ENCODE peak calls at places on chromosomes 3 and 15, in ten cellular contexts. G, C, I, O, E, M, Y, J, Z and H are unnamed samples.

GRCh38 chr3:13466781-13467180 is 13.3 kb upstream of the HDAC11 start:
- DNase-seq in G (no peak), C (no peak), I (no peak), O (no peak), E (no peak), M (no peak), Y (no peak), J (no peak), Z (no peak), H (no peak)

GRCh38 chr3:194637541-194638400 is 4.6 kb upstream of the TMEM44 start:
- DNase-seq in G (no peak), C (no peak), I (no peak), O (no peak), E (peak), M (no peak), Y (no peak), J (no peak), Z (no peak), H (no peak)

GRCh38 chr3:42094992-42095391 is 3.8 kb downstream of the TRAK1 start:
- DNase-seq in G (no peak), C (no peak), I (no peak), O (no peak), E (no peak), M (no peak), Y (no peak), J (no peak), Z (no peak), H (no peak)

GRCh38 chr15:85381850-85382751 is 1.7 kb downstream of the AKAP13 start:
- DNase-seq in G (no peak), C (peak), I (no peak), O (no peak), E (peak), M (no peak), Y (no peak), J (no peak), Z (no peak), H (no peak)

GRCh38 chr3:22536582-22536981 is 666.5 kb upstream of the UBE2E2 start:
- DNase-seq in G (no peak), C (no peak), I (no peak), O (no peak), E (no peak), M (no peak), Y (no peak), J (no peak), Z (no peak), H (no peak)

GRCh38 chr15:96276438-96277210 is 53.9 kb upstream of the NR2F2 start:
- DNase-seq in G (peak), C (no peak), I (no peak), O (no peak), E (no peak), M (no peak), Y (no peak), J (no peak), Z (no peak), H (no peak)

GRCh38 chr15:94910166-94910565 is 678.8 kb downstream of the MCTP2 start:
- DNase-seq in G (no peak), C (no peak), I (no peak), O (no peak), E (no peak), M (peak), Y (no peak), J (no peak), Z (no peak), H (no peak)

GRCh38 chr3:13852638-13853009 is 27.2 kb downstream of the WNT7A start:
- DNase-seq in G (no peak), C (no peak), I (no peak), O (no peak), E (no peak), M (no peak), Y (no peak), J (no peak), Z (no peak), H (no peak)

GRCh38 chr3:63580151-63580550 is 72.3 kb upstream of the SNTN start:
- DNase-seq in G (no peak), C (no peak), I (no peak), O (no peak), E (no peak), M (peak), Y (no peak), J (no peak), Z (no peak), H (no peak)

GRCh38 chr3:101677436-101678286 is 729 bp upstream of the ZBTB11 start:
- DNase-seq in G (no peak), C (peak), I (no peak), O (no peak), E (no peak), M (no peak), Y (no peak), J (no peak), Z (peak), H (no peak)

GRCh38 chr15:70316059-70316600 is 218.4 kb upstream of the TLE3 start:
- DNase-seq in G (no peak), C (no peak), I (no peak), O (no peak), E (no peak), M (no peak), Y (no peak), J (no peak), Z (no peak), H (no peak)

GRCh38 chr3:65829228-65829627 is 209.5 kb downstream of the MAGI1 start:
- DNase-seq in G (no peak), C (no peak), I (no peak), O (no peak), E (no peak), M (no peak), Y (no peak), J (no peak), Z (no peak), H (no peak)

GRCh38 chr3:171672538-171672937 is 137.7 kb downstream of the PLD1 start:
- DNase-seq in G (no peak), C (no peak), I (no peak), O (no peak), E (no peak), M (no peak), Y (no peak), J (no peak), Z (no peak), H (no peak)

GRCh38 chr3:63849175-63849574 is 14.4 kb downstream of the THOC7 start:
- DNase-seq in G (no peak), C (no peak), I (no peak), O (no peak), E (no peak), M (no peak), Y (no peak), J (no peak), Z (no peak), H (no peak)

GRCh38 chr3:142315083-142315482 is 89.7 kb upstream of the GK5 start:
- DNase-seq in G (peak), C (no peak), I (no peak), O (no peak), E (no peak), M (peak), Y (no peak), J (no peak), Z (no peak), H (no peak)

GRCh38 chr3:43583481-43583880 is 38.3 kb downstream of the ANO10 start:
- DNase-seq in G (no peak), C (peak), I (no peak), O (no peak), E (peak), M (no peak), Y (no peak), J (no peak), Z (no peak), H (no peak)

GRCh38 chr3:71063768-71064287 is 519.7 kb downstream of the FOXP1 start:
- DNase-seq in G (peak), C (no peak), I (peak), O (peak), E (peak), M (no peak), Y (peak), J (peak), Z (peak), H (peak)

GRCh38 chr15:58398643-58399042 is 33.1 kb upstream of the LIPC start:
- DNase-seq in G (no peak), C (no peak), I (no peak), O (no peak), E (peak), M (no peak), Y (no peak), J (no peak), Z (no peak), H (no peak)

GRCh38 chr3:132405609-132406299 is 11.5 kb upstream of the DNAJC13 start:
- DNase-seq in G (no peak), C (no peak), I (no peak), O (no peak), E (no peak), M (no peak), Y (no peak), J (no peak), Z (no peak), H (no peak)

GRCh38 chr3:100463002-100463401 is 29.4 kb upstream of the TMEM45A start:
- DNase-seq in G (peak), C (peak), I (no peak), O (no peak), E (peak), M (peak), Y (no peak), J (no peak), Z (no peak), H (peak)

GRCh38 chr15:58444056-58444455 is 12.3 kb downstream of the LIPC start:
- DNase-seq in G (no peak), C (no peak), I (no peak), O (no peak), E (no peak), M (no peak), Y (no peak), J (no peak), Z (no peak), H (no peak)

GRCh38 chr3:25444273-25444672 is 16.2 kb downstream of the RARB start:
- DNase-seq in G (no peak), C (no peak), I (no peak), O (no peak), E (no peak), M (no peak), Y (no peak), J (no peak), Z (no peak), H (no peak)

GRCh38 chr15:38709196-38709595 is 144.6 kb upstream of the RASGRP1 start:
- DNase-seq in G (no peak), C (no peak), I (no peak), O (no peak), E (no peak), M (no peak), Y (no peak), J (no peak), Z (no peak), H (no peak)

GRCh38 chr3:13543251-13543650 is 5.7 kb upstream of the FBLN2 start:
- DNase-seq in G (peak), C (no peak), I (no peak), O (no peak), E (no peak), M (no peak), Y (no peak), J (no peak), Z (no peak), H (no peak)

GRCh38 chr15:57885435-57885834 is 178.9 kb downstream of the POLR2M start:
- DNase-seq in G (no peak), C (no peak), I (no peak), O (no peak), E (no peak), M (no peak), Y (no peak), J (no peak), Z (no peak), H (no peak)

GRCh38 chr15:64024172-64025050 is 21.9 kb downstream of the DAPK2 start:
- DNase-seq in G (no peak), C (peak), I (no peak), O (no peak), E (no peak), M (no peak), Y (no peak), J (no peak), Z (no peak), H (no peak)

GRCh38 chr3:194804796-194805195 is 119.1 kb downstream of the FAM43A start:
- DNase-seq in G (no peak), C (no peak), I (no peak), O (no peak), E (no peak), M (no peak), Y (no peak), J (no peak), Z (no peak), H (no peak)

GRCh38 chr15:99320374-99321215 is 69.3 kb downstream of the LRRC28 start:
- DNase-seq in G (no peak), C (no peak), I (no peak), O (no peak), E (no peak), M (peak), Y (no peak), J (no peak), Z (no peak), H (no peak)

GRCh38 chr3:54914180-54914579 is 13.7 kb downstream of the LRTM1 start:
- DNase-seq in G (no peak), C (no peak), I (no peak), O (no peak), E (no peak), M (no peak), Y (no peak), J (no peak), Z (no peak), H (no peak)

GRCh38 chr3:5330152-5330810 is 142.8 kb downstream of the EDEM1 start:
- DNase-seq in G (peak), C (no peak), I (no peak), O (peak), E (no peak), M (peak), Y (no peak), J (no peak), Z (no peak), H (no peak)

GRCh38 chr3:65583203-65583602 is 455.5 kb downstream of the MAGI1 start:
- DNase-seq in G (peak), C (no peak), I (no peak), O (no peak), E (no peak), M (no peak), Y (no peak), J (no peak), Z (no peak), H (no peak)

GRCh38 chr3:104909721-104910120 is 457.0 kb upstream of the ALCAM start:
- DNase-seq in G (no peak), C (no peak), I (no peak), O (no peak), E (peak), M (no peak), Y (no peak), J (no peak), Z (no peak), H (no peak)

GRCh38 chr3:150376001-150376848 is 31.9 kb upstream of the TSC22D2 start:
- DNase-seq in G (peak), C (no peak), I (no peak), O (no peak), E (no peak), M (no peak), Y (no peak), J (no peak), Z (peak), H (no peak)

GRCh38 chr3:156817931-156818765 is 8.0 kb upstream of the LEKR1 start:
- DNase-seq in G (no peak), C (no peak), I (no peak), O (no peak), E (no peak), M (no peak), Y (no peak), J (no peak), Z (no peak), H (no peak)

GRCh38 chr15:52140646-52141045 is 28.1 kb upstream of the BCL2L10 start:
- DNase-seq in G (no peak), C (no peak), I (no peak), O (no peak), E (no peak), M (no peak), Y (no peak), J (no peak), Z (no peak), H (no peak)

GRCh38 chr3:123082370-123083065 is 15.7 kb downstream of the PDIA5 start:
- DNase-seq in G (no peak), C (no peak), I (no peak), O (no peak), E (no peak), M (no peak), Y (no peak), J (no peak), Z (no peak), H (no peak)

GRCh38 chr3:157786618-157787017 is 283.4 kb upstream of the VEPH1 start:
- DNase-seq in G (no peak), C (no peak), I (no peak), O (no peak), E (no peak), M (peak), Y (no peak), J (no peak), Z (no peak), H (no peak)

GRCh38 chr15:92451225-92451825 is 57.6 kb downstream of the ST8SIA2 start:
- DNase-seq in G (no peak), C (no peak), I (no peak), O (no peak), E (no peak), M (peak), Y (no peak), J (no peak), Z (no peak), H (no peak)